ENCODE peak calls at places on chromosomes 2 and 18, in six cellular contexts. One of them, this sample, is unnamed.

GRCh38 chr2:101012706-101013181 is 10.7 kb downstream of the RPL31 start:
- DNase-seq in IMR-90: peak; percentile 45
- DNase-seq in WTC11: no peak
- DNase-seq in GM13976: no peak
- DNase-seq in foreskin fibroblast: peak; percentile 23
- DNase-seq in testis: peak; percentile 54
- DNase-seq in this sample: no peak

GRCh38 chr18:74899554-74899953 is 301.9 kb downstream of the ZNF407 start:
- DNase-seq in foreskin fibroblast: no peak
- DNase-seq in IMR-90: no peak
- DNase-seq in GM13976: no peak
- DNase-seq in WTC11: no peak
- DNase-seq in testis: no peak
- DNase-seq in this sample: no peak

GRCh38 chr2:74690571-74690970 is 36.5 kb downstream of the SEMA4F start:
- DNase-seq in foreskin fibroblast: peak; percentile 51
- DNase-seq in WTC11: no peak
- DNase-seq in GM13976: peak; percentile 75
- DNase-seq in IMR-90: peak; percentile 71
- DNase-seq in testis: peak; percentile 37
- DNase-seq in this sample: no peak

GRCh38 chr2:231188506-231189170 is 9.8 kb upstream of the ARMC9 start:
- DNase-seq in WTC11: no peak
- DNase-seq in foreskin fibroblast: no peak
- DNase-seq in testis: no peak
- DNase-seq in IMR-90: no peak
- DNase-seq in GM13976: peak; percentile 23
- DNase-seq in this sample: no peak

GRCh38 chr18:9522952-9523351 is 47.6 kb downstream of the RALBP1 start:
- DNase-seq in foreskin fibroblast: no peak
- DNase-seq in testis: no peak
- DNase-seq in WTC11: no peak
- DNase-seq in IMR-90: no peak
- DNase-seq in GM13976: no peak
- DNase-seq in this sample: no peak

GRCh38 chr18:48068916-48069445 is 138.5 kb upstream of the SMAD2 start:
- DNase-seq in WTC11: no peak
- DNase-seq in IMR-90: no peak
- DNase-seq in foreskin fibroblast: no peak
- DNase-seq in testis: no peak
- DNase-seq in GM13976: no peak
- DNase-seq in this sample: no peak

GRCh38 chr2:105294844-105295481 is 34.6 kb downstream of the TGFBRAP1 start:
- DNase-seq in GM13976: peak; percentile 61
- DNase-seq in testis: peak; percentile 69
- DNase-seq in WTC11: peak; percentile 75
- DNase-seq in IMR-90: peak; percentile 68
- DNase-seq in foreskin fibroblast: peak; percentile 41
- DNase-seq in this sample: peak; percentile 73

GRCh38 chr18:48076461-48076860 is 146.0 kb upstream of the SMAD2 start:
- DNase-seq in IMR-90: no peak
- DNase-seq in GM13976: no peak
- DNase-seq in foreskin fibroblast: no peak
- DNase-seq in testis: no peak
- DNase-seq in WTC11: no peak
- DNase-seq in this sample: no peak

GRCh38 chr2:203893386-203893785 is 25.8 kb downstream of the CTLA4 start:
- DNase-seq in GM13976: no peak
- DNase-seq in foreskin fibroblast: peak; percentile 15
- DNase-seq in IMR-90: peak; percentile 24
- DNase-seq in WTC11: no peak
- DNase-seq in testis: no peak
- DNase-seq in this sample: no peak

GRCh38 chr2:11807156-11808015 is 61.0 kb downstream of the LPIN1 start:
- DNase-seq in testis: no peak
- DNase-seq in IMR-90: no peak
- DNase-seq in WTC11: no peak
- DNase-seq in GM13976: no peak
- DNase-seq in foreskin fibroblast: no peak
- DNase-seq in this sample: no peak

GRCh38 chr18:12884521-12885323 is 685 bp upstream of the PTPN2 start:
- DNase-seq in testis: no peak
- DNase-seq in WTC11: no peak
- DNase-seq in foreskin fibroblast: no peak
- DNase-seq in IMR-90: no peak
- DNase-seq in GM13976: no peak
- DNase-seq in this sample: no peak

GRCh38 chr2:118841828-118842461 is 5.5 kb downstream of the EN1 start:
- DNase-seq in WTC11: no peak
- DNase-seq in GM13976: no peak
- DNase-seq in foreskin fibroblast: no peak
- DNase-seq in IMR-90: no peak
- DNase-seq in testis: no peak
- DNase-seq in this sample: no peak

GRCh38 chr2:19806591-19806990 is 95.2 kb downstream of the TTC32 start:
- DNase-seq in WTC11: no peak
- DNase-seq in GM13976: no peak
- DNase-seq in foreskin fibroblast: no peak
- DNase-seq in testis: no peak
- DNase-seq in IMR-90: no peak
- DNase-seq in this sample: no peak

GRCh38 chr2:18093196-18093595 is 214.7 kb downstream of the KCNS3 start:
- DNase-seq in GM13976: no peak
- DNase-seq in IMR-90: no peak
- DNase-seq in foreskin fibroblast: no peak
- DNase-seq in WTC11: no peak
- DNase-seq in testis: no peak
- DNase-seq in this sample: no peak

GRCh38 chr2:122070241-122070731 is 314.8 kb downstream of the TSN start:
- DNase-seq in GM13976: no peak
- DNase-seq in WTC11: no peak
- DNase-seq in testis: no peak
- DNase-seq in IMR-90: no peak
- DNase-seq in foreskin fibroblast: no peak
- DNase-seq in this sample: no peak

GRCh38 chr2:164542584-164543021 is 78.7 kb downstream of the GRB14 start:
- DNase-seq in IMR-90: peak; percentile 15
- DNase-seq in testis: no peak
- DNase-seq in foreskin fibroblast: peak; percentile 7
- DNase-seq in WTC11: no peak
- DNase-seq in GM13976: no peak
- DNase-seq in this sample: no peak

GRCh38 chr2:73117441-73117840 is 4.7 kb upstream of the RAB11FIP5 start:
- DNase-seq in GM13976: no peak
- DNase-seq in foreskin fibroblast: peak; percentile 50
- DNase-seq in IMR-90: peak; percentile 64
- DNase-seq in WTC11: no peak
- DNase-seq in testis: no peak
- DNase-seq in this sample: no peak

GRCh38 chr2:147099845-147100244 is 745.0 kb upstream of the ACVR2A start:
- DNase-seq in testis: no peak
- DNase-seq in WTC11: no peak
- DNase-seq in GM13976: no peak
- DNase-seq in IMR-90: no peak
- DNase-seq in foreskin fibroblast: no peak
- DNase-seq in this sample: no peak

GRCh38 chr2:3610415-3610814 is 15.5 kb downstream of the COLEC11 start:
- DNase-seq in GM13976: no peak
- DNase-seq in testis: peak; percentile 10
- DNase-seq in foreskin fibroblast: no peak
- DNase-seq in IMR-90: no peak
- DNase-seq in WTC11: no peak
- DNase-seq in this sample: no peak

GRCh38 chr2:27040282-27040681 is 7.5 kb downstream of the TMEM214 start:
- DNase-seq in foreskin fibroblast: no peak
- DNase-seq in GM13976: no peak
- DNase-seq in IMR-90: no peak
- DNase-seq in WTC11: no peak
- DNase-seq in testis: no peak
- DNase-seq in this sample: no peak

GRCh38 chr2:118971245-118972122 is 29.5 kb downstream of the MARCO start:
- DNase-seq in IMR-90: no peak
- DNase-seq in foreskin fibroblast: no peak
- DNase-seq in WTC11: no peak
- DNase-seq in GM13976: peak; percentile 7
- DNase-seq in testis: no peak
- DNase-seq in this sample: no peak

GRCh38 chr2:62196278-62196901 is 475 bp downstream of the B3GNT2 start:
- DNase-seq in foreskin fibroblast: no peak
- DNase-seq in GM13976: no peak
- DNase-seq in testis: no peak
- DNase-seq in IMR-90: no peak
- DNase-seq in WTC11: peak; percentile 69
- DNase-seq in this sample: no peak

GRCh38 chr18:32707153-32707552 is 65.7 kb downstream of the KLHL14 start:
- DNase-seq in GM13976: no peak
- DNase-seq in WTC11: no peak
- DNase-seq in testis: no peak
- DNase-seq in IMR-90: no peak
- DNase-seq in foreskin fibroblast: no peak
- DNase-seq in this sample: no peak

GRCh38 chr2:46117994-46118393 is 179.2 kb upstream of the EPAS1 start:
- DNase-seq in IMR-90: no peak
- DNase-seq in testis: no peak
- DNase-seq in WTC11: no peak
- DNase-seq in GM13976: no peak
- DNase-seq in foreskin fibroblast: no peak
- DNase-seq in this sample: no peak

GRCh38 chr2:151030663-151031230 is 230.9 kb downstream of the RBM43 start:
- DNase-seq in WTC11: peak; percentile 12
- DNase-seq in GM13976: no peak
- DNase-seq in testis: peak; percentile 25
- DNase-seq in foreskin fibroblast: no peak
- DNase-seq in IMR-90: no peak
- DNase-seq in this sample: no peak

GRCh38 chr2:37570773-37571570 is 100.5 kb downstream of the CDC42EP3 start:
- DNase-seq in IMR-90: peak; percentile 93
- DNase-seq in WTC11: no peak
- DNase-seq in testis: no peak
- DNase-seq in foreskin fibroblast: peak; percentile 84
- DNase-seq in GM13976: peak; percentile 28
- DNase-seq in this sample: no peak

GRCh38 chr2:12587729-12588522 is 128.8 kb upstream of the TRIB2 start:
- DNase-seq in WTC11: no peak
- DNase-seq in GM13976: peak; percentile 3
- DNase-seq in foreskin fibroblast: peak; percentile 92
- DNase-seq in testis: no peak
- DNase-seq in IMR-90: peak; percentile 96
- DNase-seq in this sample: no peak

GRCh38 chr2:22904126-22904684 is 480.8 kb upstream of the KLHL29 start:
- DNase-seq in testis: peak; percentile 65
- DNase-seq in WTC11: peak; percentile 78
- DNase-seq in foreskin fibroblast: no peak
- DNase-seq in IMR-90: no peak
- DNase-seq in GM13976: peak; percentile 18
- DNase-seq in this sample: peak; percentile 67

DNA sequence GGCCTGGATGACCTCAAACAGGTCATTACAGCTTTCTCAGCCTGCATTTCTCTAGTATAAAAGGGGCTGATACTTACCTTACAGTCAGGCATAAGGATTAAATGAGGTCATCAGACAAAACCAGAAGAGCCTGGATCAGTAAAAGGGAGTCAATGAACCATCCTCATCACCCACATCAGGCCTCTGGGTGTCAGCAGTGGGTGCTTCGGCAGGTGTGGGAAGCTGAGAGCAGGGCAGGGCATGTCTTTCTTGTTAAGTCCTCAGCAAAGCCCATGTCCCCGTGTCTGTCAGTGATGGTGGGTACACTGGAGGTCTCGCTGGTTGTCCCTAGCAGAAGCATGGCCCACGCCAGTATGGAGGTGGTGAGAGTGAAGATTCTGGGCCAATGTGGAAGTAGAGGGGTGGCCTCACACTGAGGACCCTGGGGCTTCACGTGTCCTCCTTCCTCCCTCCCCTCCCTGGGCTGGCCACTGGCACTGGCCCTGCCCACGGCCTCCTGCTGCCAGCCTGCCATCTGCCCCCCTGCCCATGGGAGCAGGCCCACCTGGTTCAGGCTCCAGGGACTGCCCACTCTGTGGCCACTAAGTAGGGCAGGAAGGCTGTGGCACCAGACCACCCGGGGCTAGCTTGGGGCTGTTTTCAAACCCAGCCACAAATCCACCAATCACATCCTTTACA is 4.4 kb downstream of the ADRA2B start:
- DNase-seq in IMR-90: no peak
- DNase-seq in foreskin fibroblast: no peak
- DNase-seq in GM13976: no peak
- DNase-seq in WTC11: peak; percentile 4
- DNase-seq in testis: no peak
- DNase-seq in this sample: no peak
- TF ChIP-seq CTCF in IMR-90: no peak
- TF ChIP-seq CTCF in foreskin fibroblast: no peak
- TF ChIP-seq CTCF in GM13976: no peak
- TF ChIP-seq CTCF in WTC11: no peak
- TF ChIP-seq CTCF in testis: no peak
- TF ChIP-seq CTCF in this sample: no peak

DNA sequence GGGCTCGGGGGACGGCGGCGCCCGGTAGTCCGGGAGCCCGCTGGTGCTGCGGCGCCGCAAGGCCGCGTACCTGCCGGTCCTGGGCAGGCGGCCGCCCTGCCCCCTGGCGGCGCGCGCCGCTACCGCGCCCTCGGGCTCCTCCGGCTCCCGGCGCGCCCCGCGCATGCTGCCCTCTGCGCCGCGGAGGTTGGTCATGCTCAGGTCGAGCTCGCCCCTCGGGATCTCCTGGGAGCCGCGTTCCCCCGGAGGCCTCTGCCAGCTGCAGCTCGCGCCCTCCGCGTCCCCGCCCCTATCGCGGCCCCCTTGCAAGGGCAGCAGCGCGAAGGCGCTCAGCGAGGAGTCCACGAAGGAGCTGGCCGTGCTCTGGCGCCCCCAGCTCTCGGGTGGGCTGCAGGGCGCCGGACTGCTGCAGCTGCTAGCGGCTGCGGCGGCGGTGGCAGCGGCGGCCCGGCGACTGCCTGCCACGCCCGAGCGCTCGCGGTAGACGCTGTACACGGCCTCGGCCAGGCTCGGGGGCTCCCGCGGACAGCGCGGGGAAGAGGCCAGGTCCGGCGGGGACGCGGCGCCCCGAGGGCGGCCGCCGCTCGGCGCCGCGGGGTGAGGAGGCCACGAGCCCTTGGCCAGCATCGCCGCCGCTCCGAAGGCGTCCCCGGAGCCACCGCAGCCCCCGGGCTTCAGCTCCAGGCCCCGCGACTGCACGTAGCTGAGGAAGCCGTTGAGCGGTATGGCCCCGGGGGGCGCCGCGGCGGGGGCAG is 4.5 kb downstream of the TMEM200C start:
- DNase-seq in testis: peak; percentile 75
- DNase-seq in WTC11: peak; percentile 70
- DNase-seq in GM13976: peak; percentile 88
- DNase-seq in foreskin fibroblast: no peak
- DNase-seq in IMR-90: no peak
- DNase-seq in this sample: peak; percentile 81
- TF ChIP-seq CTCF in testis: peak; percentile 69
- TF ChIP-seq CTCF in WTC11: peak; percentile 58
- TF ChIP-seq CTCF in GM13976: peak; percentile 82
- TF ChIP-seq CTCF in foreskin fibroblast: no peak
- TF ChIP-seq CTCF in IMR-90: peak; percentile 28
- TF ChIP-seq CTCF in this sample: peak; percentile 86

GRCh38 chr2:86035883-86036789 is 69.5 kb downstream of the POLR1A start:
- DNase-seq in WTC11: no peak
- DNase-seq in testis: peak; percentile 77
- DNase-seq in IMR-90: peak; percentile 86
- DNase-seq in GM13976: peak; percentile 90
- DNase-seq in foreskin fibroblast: peak; percentile 88
- DNase-seq in this sample: peak; percentile 56
- TF ChIP-seq CTCF in WTC11: no peak
- TF ChIP-seq CTCF in testis: no peak
- TF ChIP-seq CTCF in IMR-90: peak; percentile 36
- TF ChIP-seq CTCF in GM13976: peak; percentile 28
- TF ChIP-seq CTCF in foreskin fibroblast: peak; percentile 8
- TF ChIP-seq CTCF in this sample: peak; percentile 17

GRCh38 chr2:177056540-177056939 is 156.1 kb upstream of the HNRNPA3 start:
- DNase-seq in GM13976: no peak
- DNase-seq in IMR-90: no peak
- DNase-seq in foreskin fibroblast: no peak
- DNase-seq in WTC11: peak; percentile 28
- DNase-seq in testis: no peak
- DNase-seq in this sample: no peak
- TF ChIP-seq CTCF in GM13976: peak; percentile 13
- TF ChIP-seq CTCF in IMR-90: no peak
- TF ChIP-seq CTCF in foreskin fibroblast: peak; percentile 9
- TF ChIP-seq CTCF in WTC11: no peak
- TF ChIP-seq CTCF in testis: no peak
- TF ChIP-seq CTCF in this sample: peak; percentile 13

This sample was measured in glutamatergic neuron.